ENCODE peak calls at places on chromosomes 13 and 19, in five cellular contexts. C is stomach, W is heart left ventricle, H is breast epithelium, D is HepG2. F is an unnamed sample.
A peak's percentile ranks its signal among the peaks of the same experiment; 100 is the strongest.

GRCh38 chr13:114071441-114071840 is 61.0 kb downstream of the RASA3 start:
- DNase-seq in C (no peak), H (no peak), D (no peak), W (no peak), F (no peak)

GRCh38 chr13:29946093-29946492 is 95.7 kb upstream of the UBL3 start:
- DNase-seq in C (no peak), W (no peak), H (no peak), D (no peak), F (peak; percentile 45)

GRCh38 chr19:19650331-19650730 is 6.9 kb upstream of the GMIP start:
- DNase-seq in D (no peak), H (no peak), W (no peak), C (no peak), F (no peak)

GRCh38 chr13:48892311-48892710 is 83.4 kb upstream of the FNDC3A start:
- DNase-seq in W (no peak), H (no peak), D (peak; percentile 14), C (no peak), F (no peak)

GRCh38 chr13:31045621-31046081 is 113.2 kb downstream of the TEX26 start:
- DNase-seq in H (no peak), D (peak; percentile 69), W (peak; percentile 21), C (peak; percentile 69), F (peak; percentile 18)

GRCh38 chr19:53927745-53928144 is 18.7 kb downstream of the CACNG7 start:
- DNase-seq in H (no peak), W (no peak), D (peak; percentile 33), C (no peak), F (peak; percentile 71)

GRCh38 chr19:41407271-41407670 is 9.7 kb downstream of the BCKDHA start:
- DNase-seq in C (no peak), H (no peak), D (no peak), W (no peak), F (peak; percentile 56)

GRCh38 chr13:60044321-60044720 is 119.4 kb downstream of the DIAPH3 start:
- DNase-seq in H (no peak), D (no peak), C (no peak), W (no peak), F (no peak)

GRCh38 chr19:13782537-13782936 is 8.3 kb downstream of the C19orf53 start:
- DNase-seq in D (no peak), C (no peak), H (no peak), W (no peak), F (no peak)

GRCh38 chr19:18784786-18785120 is 6.4 kb downstream of the COMP start:
- DNase-seq in D (no peak), H (no peak), C (no peak), W (no peak), F (no peak)

GRCh38 chr13:108200781-108201398 is 14.4 kb downstream of the LIG4 start:
- DNase-seq in C (no peak), W (no peak), H (no peak), D (no peak), F (no peak)

GRCh38 chr19:18023596-18024212 is 15.7 kb downstream of the ARRDC2 start:
- DNase-seq in C (peak; percentile 64), W (peak; percentile 95), D (no peak), H (peak; percentile 78), F (peak; percentile 90)

GRCh38 chr13:89269737-89270136 is 1598.6 kb downstream of the SLITRK5 start:
- DNase-seq in H (no peak), W (no peak), C (no peak), D (no peak), F (no peak)

GRCh38 chr13:33817513-33817842 is 471 bp upstream of the RFC3 start:
- DNase-seq in C (no peak), D (no peak), W (no peak), H (no peak), F (no peak)

GRCh38 chr19:4640247-4641000 is 1.1 kb downstream of the TNFAIP8L1 start:
- DNase-seq in W (no peak), C (no peak), H (no peak), D (peak; percentile 66), F (no peak)

GRCh38 chr13:50081106-50081898 is 66.1 kb downstream of the KCNRG start:
- DNase-seq in H (peak; percentile 28), D (no peak), W (peak; percentile 58), C (peak; percentile 48), F (peak; percentile 72)

GRCh38 chr19:52941941-52942370 is 18.7 kb upstream of the ZNF888 start:
- DNase-seq in C (peak; percentile 35), D (no peak), W (no peak), H (no peak), F (peak; percentile 28)

GRCh38 chr19:6800991-6801396 is 28.5 kb downstream of the VAV1 start:
- DNase-seq in D (peak; percentile 19), H (no peak), C (no peak), W (no peak), F (no peak)

DNA sequence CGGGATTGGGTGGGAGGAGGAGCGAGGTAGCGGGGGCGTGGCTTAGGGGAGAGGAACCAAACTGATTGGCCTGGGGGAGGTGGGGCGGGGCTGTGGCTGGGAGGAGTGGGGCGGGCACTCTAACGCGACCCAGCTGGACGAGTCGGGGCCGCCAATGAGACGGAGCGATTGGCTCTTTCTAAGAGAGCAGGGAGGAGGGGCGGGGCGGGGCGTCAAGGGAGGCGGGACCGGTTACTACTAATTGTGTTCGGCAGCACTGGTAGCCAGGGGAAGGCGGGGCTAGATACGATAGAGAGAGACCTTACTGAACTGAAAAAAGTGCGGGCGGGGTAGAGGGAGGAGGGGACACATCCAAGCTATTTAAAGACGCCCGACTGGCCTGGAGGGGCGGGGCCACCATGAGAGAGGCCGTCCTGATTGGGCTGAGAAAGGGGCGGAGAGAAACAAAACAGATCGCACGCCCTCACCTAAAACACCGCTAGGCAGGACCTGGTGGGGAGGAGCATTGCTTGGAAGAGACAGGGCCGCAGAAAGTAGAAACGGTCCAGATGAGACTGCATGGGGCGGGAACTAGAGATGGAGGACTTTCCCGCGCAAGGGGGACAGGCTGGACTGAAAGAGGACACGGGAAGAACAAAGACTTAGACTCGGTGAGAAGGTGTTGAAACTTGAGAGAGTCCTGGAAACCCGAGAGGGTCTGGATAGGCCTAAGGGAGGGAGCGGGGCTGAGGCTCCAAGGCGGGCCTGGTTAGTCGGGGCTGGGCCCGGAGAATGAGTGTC is at the start of gene KCNC3:
- DNase-seq in H (peak; percentile 100), D (peak; percentile 100), W (peak; percentile 98), C (peak; percentile 99), F (peak; percentile 100)
- H3K27me3 ChIP-seq in H (peaks cover 3% of the 10 kb centered on the region), D (no peaks in the 10 kb centered on the region), W (peaks cover 16% of the 10 kb centered on the region), C (peaks cover 98% of the 10 kb centered on the region), F (no peaks in the 10 kb centered on the region)

GRCh38 chr19:45509692-45510015 is 2.4 kb downstream of the VASP start:
- DNase-seq in C (no peak), W (no peak), D (no peak), H (no peak), F (no peak)

GRCh38 chr19:45507864-45508680 is 793 bp downstream of the VASP start:
- DNase-seq in D (no peak), C (peak; percentile 50), W (no peak), H (peak; percentile 62), F (no peak)

GRCh38 chr19:45508681-45508930 is 1.3 kb downstream of the VASP start:
- DNase-seq in H (no peak), W (peak; percentile 68), C (no peak), D (no peak), F (no peak)

GRCh38 chr19:45506991-45507863 is at the start of gene VASP:
- DNase-seq in W (peak; percentile 89), D (peak; percentile 73), C (peak; percentile 93), H (peak; percentile 89), F (peak; percentile 95)

GRCh38 chr19:45508931-45509691 is 1.8 kb downstream of the VASP start:
- DNase-seq in D (peak; percentile 63), H (peak; percentile 83), W (peak; percentile 90), C (peak; percentile 73), F (peak; percentile 73)
- TF ChIP-seq POLR2A in D (peak; percentile 37), H (no peak), W (no peak), C (no peak), F (no peak)

GRCh38 chr13:97229699-97230098 is 7.6 kb downstream of the MBNL2 start:
- DNase-seq in W (no peak), D (no peak), C (no peak), H (no peak), F (no peak)

GRCh38 chr13:97231832-97232201 is 9.7 kb downstream of the MBNL2 start:
- DNase-seq in H (no peak), C (no peak), D (no peak), W (no peak), F (no peak)

GRCh38 chr13:97228850-97229521 is 6.9 kb downstream of the MBNL2 start:
- DNase-seq in D (no peak), H (no peak), W (no peak), C (no peak), F (no peak)

GRCh38 chr13:97233499-97233898 is 11.4 kb downstream of the MBNL2 start:
- DNase-seq in H (no peak), W (no peak), D (peak; percentile 73), C (no peak), F (no peak)

GRCh38 chr13:97231118-97231831 is 9.1 kb downstream of the MBNL2 start:
- DNase-seq in W (no peak), C (no peak), D (no peak), H (no peak), F (no peak)
- H3K27me3 ChIP-seq in W (no peaks in the 10 kb centered on the region), C (no peaks in the 10 kb centered on the region), D (no peaks in the 10 kb centered on the region), H (no peaks in the 10 kb centered on the region), F (no peaks in the 10 kb centered on the region)

GRCh38 chr19:48479686-48480085 is 10.5 kb downstream of the CYTH2 start:
- DNase-seq in C (no peak), H (no peak), W (no peak), D (no peak), F (no peak)

GRCh38 chr19:48481846-48482639 is 12.9 kb downstream of the CYTH2 start:
- DNase-seq in H (no peak), D (no peak), W (no peak), C (no peak), F (no peak)

GRCh38 chr19:48481191-48481500 is 12.0 kb downstream of the CYTH2 start:
- DNase-seq in W (no peak), C (no peak), H (no peak), D (no peak), F (no peak)

GRCh38 chr19:48480151-48480475 is 10.9 kb downstream of the CYTH2 start:
- DNase-seq in C (peak; percentile 49), H (no peak), D (no peak), W (peak; percentile 76), F (peak; percentile 73)

DNA sequence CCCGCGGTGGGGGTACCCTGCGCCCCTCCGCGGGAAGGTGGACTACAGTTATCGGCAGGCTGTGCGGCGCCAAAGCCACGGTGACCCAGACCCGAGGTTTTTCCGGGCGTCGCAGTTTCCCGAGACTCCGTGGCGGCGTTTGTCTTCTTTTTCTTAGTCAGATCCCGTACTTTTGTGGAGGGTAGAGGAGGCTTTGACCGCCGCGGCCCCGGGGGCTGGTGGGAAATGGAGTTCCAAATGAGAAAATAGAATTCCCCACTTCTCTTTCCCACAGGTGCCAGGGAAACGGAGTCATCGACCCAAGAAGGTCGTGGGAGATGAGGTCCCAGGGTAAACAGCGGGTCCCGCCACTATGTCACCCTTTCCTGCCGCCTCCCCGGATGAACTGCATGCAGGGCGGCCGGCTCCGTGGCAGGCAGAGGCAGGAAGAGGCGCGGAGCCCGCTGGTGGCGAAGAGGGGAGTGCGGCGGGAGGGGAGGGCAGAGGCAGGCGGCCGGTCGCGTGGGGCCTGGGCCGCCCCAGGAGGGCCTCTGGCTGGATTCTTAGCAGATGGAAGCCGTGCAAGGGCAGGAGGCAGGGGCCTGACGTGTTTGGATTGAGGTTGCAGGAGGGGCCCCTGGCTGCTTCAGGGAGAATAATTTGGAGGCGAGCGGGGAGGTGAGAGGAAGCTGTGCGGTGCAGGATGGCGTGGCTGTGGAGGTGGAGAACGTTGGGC is 11.5 kb downstream of the CYTH2 start:
- DNase-seq in W (peak; percentile 61), D (no peak), C (no peak), H (no peak), F (peak; percentile 55)
- TF ChIP-seq POLR2A in W (no peak), D (no peak), C (no peak), H (no peak), F (no peak)

F was measured in testis.